ENCODE peak calls at places on chromosomes 13 and 19, in four cellular contexts. G is heart left ventricle; U is stimulated activated CD8-positive, alpha-beta memory T cell treated with anti-CD3 and anti-CD28 coated beads, Interleukin-2, amount 100 ng/mL, for 48 hours; Y is A549. N is an unnamed sample.

GRCh38 chr19:15280915-15281683 is 48.9 kb upstream of the EPHX3 start:
- DNase-seq in G (peak), U (no peak), Y (no peak), N (no peak)

GRCh38 chr13:57724486-57725272 is 93.1 kb downstream of the PCDH17 start:
- DNase-seq in G (no peak), U (no peak), Y (no peak), N (no peak)

GRCh38 chr13:109869312-109870237 is 83.2 kb upstream of the IRS2 start:
- DNase-seq in G (peak), U (peak), Y (peak), N (no peak)

GRCh38 chr13:111114362-111115050 is 604 bp upstream of the ARHGEF7 start:
- DNase-seq in G (peak), U (no peak), Y (no peak), N (no peak)

GRCh38 chr13:96804186-96804585 is 190.1 kb downstream of the OXGR1 start:
- DNase-seq in G (no peak), U (no peak), Y (no peak), N (no peak)

GRCh38 chr19:45632468-45633196 is 6.6 kb downstream of the EML2 start:
- DNase-seq in G (peak), U (peak), Y (peak), N (no peak)

GRCh38 chr13:93686399-93686798 is 459.8 kb downstream of the GPC6 start:
- DNase-seq in G (no peak), U (no peak), Y (no peak), N (no peak)

GRCh38 chr13:99425485-99426341 is 75.6 kb upstream of the TM9SF2 start:
- DNase-seq in G (no peak), U (no peak), Y (no peak), N (peak)

GRCh38 chr19:49593233-49594113 is 2.5 kb downstream of the PRR12 start:
- DNase-seq in G (peak), U (peak), Y (peak), N (peak)

GRCh38 chr13:100859861-100860260 is 185.3 kb upstream of the TMTC4 start:
- DNase-seq in G (no peak), U (no peak), Y (no peak), N (no peak)

GRCh38 chr19:46955114-46955812 is 64.4 kb upstream of the NPAS1 start:
- DNase-seq in G (no peak), U (no peak), Y (no peak), N (no peak)

GRCh38 chr13:97028441-97029299 is 34.4 kb upstream of the OXGR1 start:
- DNase-seq in G (peak), U (peak), Y (peak), N (no peak)

GRCh38 chr19:16588824-16589577 is 16.8 kb upstream of the SLC35E1 start:
- DNase-seq in G (no peak), U (no peak), Y (no peak), N (no peak)

GRCh38 chr19:47272448-47273312 is 2.0 kb upstream of the INAFM1 start:
- DNase-seq in G (peak), U (peak), Y (no peak), N (peak)

GRCh38 chr13:69580255-69580654 is 527.4 kb upstream of the ATXN8OS start:
- DNase-seq in G (no peak), U (no peak), Y (no peak), N (no peak)

GRCh38 chr13:31424130-31424729 is 224.5 kb downstream of the B3GLCT start:
- DNase-seq in G (peak), U (peak), Y (peak), N (peak)

GRCh38 chr13:35471466-35472307 is 4.8 kb downstream of the MAB21L1 start:
- DNase-seq in G (no peak), U (no peak), Y (no peak), N (no peak)

GRCh38 chr13:30165791-30166190 is 141.6 kb downstream of the KATNAL1 start:
- DNase-seq in G (no peak), U (no peak), Y (no peak), N (no peak)

GRCh38 chr19:2477141-2477710 is 1.3 kb downstream of the GADD45B start:
- DNase-seq in G (peak), U (no peak), Y (no peak), N (no peak)

GRCh38 chr13:113864303-113864890 is 521 bp upstream of the GAS6 start:
- DNase-seq in G (no peak), U (no peak), Y (no peak), N (no peak)

GRCh38 chr13:109672545-109672944 is 113.8 kb downstream of the IRS2 start:
- DNase-seq in G (no peak), U (no peak), Y (no peak), N (no peak)

GRCh38 chr13:75050419-75051066 is 431.4 kb downstream of the TBC1D4 start:
- DNase-seq in G (no peak), U (no peak), Y (no peak), N (no peak)